ENCODE peak calls at places on chromosome 14, in ten cellular contexts. One of them, this sample, is unnamed.

GRCh38 chr14:36333106-36333505 is 12.7 kb upstream of the MBIP start:
- DNase-seq in stomach: no peak
- DNase-seq in K562: no peak
- DNase-seq in A549: no peak
- DNase-seq in suprapubic skin: no peak
- DNase-seq in transverse colon: no peak
- DNase-seq in upper lobe of left lung: no peak
- DNase-seq in ovary: no peak
- DNase-seq in HepG2: no peak
- DNase-seq in GM12878: no peak
- DNase-seq in this sample: no peak

GRCh38 chr14:92244805-92245204 is 78.2 kb upstream of the SLC24A4 start:
- DNase-seq in K562: no peak
- DNase-seq in suprapubic skin: no peak
- DNase-seq in A549: no peak
- DNase-seq in HepG2: no peak
- DNase-seq in ovary: no peak
- DNase-seq in stomach: no peak
- DNase-seq in GM12878: no peak
- DNase-seq in transverse colon: no peak
- DNase-seq in upper lobe of left lung: no peak
- DNase-seq in this sample: no peak

GRCh38 chr14:96126783-96127271 is 77.8 kb upstream of the BDKRB2 start:
- DNase-seq in stomach: no peak
- DNase-seq in transverse colon: no peak
- DNase-seq in GM12878: no peak
- DNase-seq in K562: no peak
- DNase-seq in HepG2: no peak
- DNase-seq in ovary: no peak
- DNase-seq in suprapubic skin: no peak
- DNase-seq in upper lobe of left lung: no peak
- DNase-seq in A549: no peak
- DNase-seq in this sample: no peak

GRCh38 chr14:92534863-92535654 is 21.5 kb downstream of the RIN3 start:
- DNase-seq in stomach: no peak
- DNase-seq in upper lobe of left lung: no peak
- DNase-seq in HepG2: no peak
- DNase-seq in K562: no peak
- DNase-seq in A549: no peak
- DNase-seq in suprapubic skin: no peak
- DNase-seq in transverse colon: peak
- DNase-seq in ovary: no peak
- DNase-seq in GM12878: no peak
- DNase-seq in this sample: no peak

GRCh38 chr14:57317248-57317833 is 48.6 kb downstream of the AP5M1 start:
- DNase-seq in ovary: peak
- DNase-seq in K562: peak
- DNase-seq in A549: peak
- DNase-seq in stomach: peak
- DNase-seq in upper lobe of left lung: peak
- DNase-seq in suprapubic skin: no peak
- DNase-seq in GM12878: peak
- DNase-seq in HepG2: peak
- DNase-seq in transverse colon: peak
- DNase-seq in this sample: peak

GRCh38 chr14:104262515-104263514 is 124.4 kb downstream of the KIF26A start:
- DNase-seq in A549: no peak
- DNase-seq in suprapubic skin: peak
- DNase-seq in HepG2: no peak
- DNase-seq in stomach: peak
- DNase-seq in K562: no peak
- DNase-seq in upper lobe of left lung: peak
- DNase-seq in ovary: no peak
- DNase-seq in transverse colon: peak
- DNase-seq in GM12878: no peak
- DNase-seq in this sample: no peak

GRCh38 chr14:53978194-53978593 is 21.6 kb upstream of the BMP4 start:
- DNase-seq in K562: no peak
- DNase-seq in transverse colon: no peak
- DNase-seq in stomach: no peak
- DNase-seq in ovary: no peak
- DNase-seq in upper lobe of left lung: no peak
- DNase-seq in A549: no peak
- DNase-seq in GM12878: no peak
- DNase-seq in HepG2: no peak
- DNase-seq in suprapubic skin: no peak
- DNase-seq in this sample: no peak

GRCh38 chr14:103110681-103111296 is 12.5 kb upstream of the TNFAIP2 start:
- DNase-seq in HepG2: no peak
- DNase-seq in transverse colon: peak
- DNase-seq in K562: no peak
- DNase-seq in upper lobe of left lung: no peak
- DNase-seq in stomach: peak
- DNase-seq in suprapubic skin: no peak
- DNase-seq in GM12878: no peak
- DNase-seq in A549: no peak
- DNase-seq in ovary: no peak
- DNase-seq in this sample: no peak

GRCh38 chr14:34262511-34262910 is 199.5 kb downstream of the SPTSSA start:
- DNase-seq in HepG2: no peak
- DNase-seq in K562: no peak
- DNase-seq in upper lobe of left lung: no peak
- DNase-seq in A549: no peak
- DNase-seq in stomach: no peak
- DNase-seq in GM12878: no peak
- DNase-seq in transverse colon: no peak
- DNase-seq in ovary: no peak
- DNase-seq in suprapubic skin: no peak
- DNase-seq in this sample: no peak

GRCh38 chr14:71665157-71665556 is 267.1 kb upstream of the RGS6 start:
- DNase-seq in A549: no peak
- DNase-seq in HepG2: no peak
- DNase-seq in K562: no peak
- DNase-seq in transverse colon: no peak
- DNase-seq in upper lobe of left lung: no peak
- DNase-seq in stomach: no peak
- DNase-seq in ovary: no peak
- DNase-seq in GM12878: no peak
- DNase-seq in suprapubic skin: no peak
- DNase-seq in this sample: no peak

GRCh38 chr14:72921396-72921795 is 4.9 kb upstream of the DCAF4 start:
- DNase-seq in upper lobe of left lung: no peak
- DNase-seq in transverse colon: no peak
- DNase-seq in K562: no peak
- DNase-seq in A549: no peak
- DNase-seq in suprapubic skin: no peak
- DNase-seq in GM12878: no peak
- DNase-seq in HepG2: no peak
- DNase-seq in stomach: no peak
- DNase-seq in ovary: no peak
- DNase-seq in this sample: no peak

DNA sequence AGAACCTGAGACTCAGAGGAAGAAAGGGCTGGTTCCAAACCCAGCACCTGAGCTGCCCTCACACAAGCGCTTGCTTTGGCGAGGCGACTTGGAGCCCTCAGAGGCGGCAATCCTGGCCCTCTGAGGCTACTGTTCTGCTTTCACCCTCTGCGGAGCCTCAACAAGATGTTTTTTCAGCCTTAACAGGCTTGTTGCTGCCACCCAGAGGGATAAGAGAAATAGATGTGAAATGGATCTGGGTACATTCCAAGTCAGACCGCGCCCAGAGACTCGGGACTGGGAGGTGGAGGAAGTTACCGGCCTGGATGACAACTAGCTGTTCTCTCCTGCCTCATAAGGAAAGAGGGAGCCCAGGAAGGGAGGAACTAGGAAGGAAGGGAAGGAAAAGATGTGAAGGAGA is 89.6 kb downstream of the TTC7B start:
- DNase-seq in GM12878: no peak
- DNase-seq in ovary: no peak
- DNase-seq in A549: peak
- DNase-seq in stomach: peak
- DNase-seq in K562: no peak
- DNase-seq in suprapubic skin: peak
- DNase-seq in upper lobe of left lung: peak
- DNase-seq in transverse colon: peak
- DNase-seq in HepG2: no peak
- DNase-seq in this sample: peak
- TF ChIP-seq CTCF in GM12878: no peak
- TF ChIP-seq CTCF in ovary: no peak
- TF ChIP-seq CTCF in A549: no peak
- TF ChIP-seq CTCF in stomach: no peak
- TF ChIP-seq CTCF in K562: no peak
- TF ChIP-seq CTCF in suprapubic skin: no peak
- TF ChIP-seq CTCF in upper lobe of left lung: peak
- TF ChIP-seq CTCF in transverse colon: peak
- TF ChIP-seq CTCF in HepG2: no peak
- TF ChIP-seq CTCF in this sample: peak

DNA sequence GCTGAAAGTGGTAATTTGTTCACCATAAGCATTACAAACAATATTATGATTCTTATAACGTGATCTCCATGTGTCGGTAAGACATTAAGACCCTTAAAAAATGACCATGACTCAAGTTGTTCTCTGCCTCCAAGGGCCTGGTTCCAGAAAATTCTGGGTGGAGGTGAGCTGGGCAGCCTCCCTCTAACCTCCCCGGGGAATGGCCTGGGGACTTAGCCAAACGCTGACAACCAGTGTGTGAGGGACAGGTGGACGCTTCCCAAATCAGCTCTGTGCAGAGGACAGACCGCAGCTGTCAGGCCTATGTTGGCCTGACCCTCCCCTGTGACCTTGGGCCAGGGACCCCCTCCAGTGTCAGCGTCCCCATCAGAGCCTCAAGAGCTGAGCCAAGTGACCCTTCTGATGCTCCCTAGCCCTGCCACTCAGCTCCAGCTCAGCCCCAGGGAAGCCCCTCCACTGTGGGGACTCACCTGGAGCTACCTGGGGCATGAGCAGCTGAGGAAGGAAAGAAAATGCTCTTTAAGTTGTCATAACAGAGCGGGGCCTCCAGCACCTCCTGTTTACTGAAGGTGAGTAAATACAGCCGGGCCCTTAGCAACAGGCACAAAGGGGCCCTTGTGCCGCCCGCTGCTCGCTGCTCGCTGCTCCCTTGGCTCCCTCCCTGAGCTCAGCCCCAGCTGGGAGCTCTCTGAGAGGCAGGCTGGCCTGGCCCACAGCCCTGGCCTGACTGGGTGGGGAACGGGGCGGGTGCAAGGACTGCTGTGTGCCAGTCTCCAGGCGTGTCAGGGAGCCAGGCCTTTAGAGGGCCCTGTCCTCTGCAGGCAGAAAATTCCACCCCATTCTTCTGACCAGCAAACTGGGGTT is 116.6 kb downstream of the CALM1 start:
- DNase-seq in GM12878: no peak
- DNase-seq in stomach: peak
- DNase-seq in upper lobe of left lung: peak
- DNase-seq in ovary: no peak
- DNase-seq in A549: peak
- DNase-seq in K562: no peak
- DNase-seq in transverse colon: peak
- DNase-seq in suprapubic skin: no peak
- DNase-seq in HepG2: peak
- DNase-seq in this sample: no peak
- TF ChIP-seq EP300 in GM12878: no peak
- TF ChIP-seq EP300 in stomach: no peak
- TF ChIP-seq EP300 in upper lobe of left lung: no peak
- TF ChIP-seq EP300 in ovary: no peak
- TF ChIP-seq EP300 in A549: no peak
- TF ChIP-seq EP300 in K562: no peak
- TF ChIP-seq EP300 in transverse colon: no peak
- TF ChIP-seq EP300 in suprapubic skin: no peak
- TF ChIP-seq EP300 in HepG2: peak
- TF ChIP-seq EP300 in this sample: peak

GRCh38 chr14:90058876-90059458 is 2.8 kb upstream of the KCNK13 start:
- DNase-seq in ovary: no peak
- DNase-seq in upper lobe of left lung: no peak
- DNase-seq in suprapubic skin: no peak
- DNase-seq in A549: peak
- DNase-seq in K562: no peak
- DNase-seq in HepG2: no peak
- DNase-seq in GM12878: no peak
- DNase-seq in stomach: no peak
- DNase-seq in transverse colon: no peak
- DNase-seq in this sample: no peak

GRCh38 chr14:90061849-90062794 is at the start of gene KCNK13:
- DNase-seq in upper lobe of left lung: peak
- DNase-seq in ovary: no peak
- DNase-seq in GM12878: no peak
- DNase-seq in stomach: no peak
- DNase-seq in A549: peak
- DNase-seq in suprapubic skin: peak
- DNase-seq in transverse colon: peak
- DNase-seq in HepG2: no peak
- DNase-seq in K562: no peak
- DNase-seq in this sample: no peak

GRCh38 chr14:90060965-90061848 is 587 bp upstream of the KCNK13 start:
- DNase-seq in suprapubic skin: no peak
- DNase-seq in upper lobe of left lung: peak
- DNase-seq in ovary: no peak
- DNase-seq in transverse colon: no peak
- DNase-seq in stomach: no peak
- DNase-seq in K562: peak
- DNase-seq in HepG2: no peak
- DNase-seq in A549: no peak
- DNase-seq in GM12878: no peak
- DNase-seq in this sample: no peak

GRCh38 chr14:90062852-90063539 is 1.2 kb downstream of the KCNK13 start:
- DNase-seq in transverse colon: no peak
- DNase-seq in stomach: no peak
- DNase-seq in upper lobe of left lung: no peak
- DNase-seq in suprapubic skin: no peak
- DNase-seq in HepG2: no peak
- DNase-seq in K562: no peak
- DNase-seq in A549: no peak
- DNase-seq in ovary: no peak
- DNase-seq in GM12878: no peak
- DNase-seq in this sample: no peak

GRCh38 chr14:90060312-90060964 is 1.4 kb upstream of the KCNK13 start:
- DNase-seq in K562: peak
- DNase-seq in transverse colon: peak
- DNase-seq in stomach: peak
- DNase-seq in HepG2: peak
- DNase-seq in GM12878: no peak
- DNase-seq in A549: peak
- DNase-seq in ovary: no peak
- DNase-seq in upper lobe of left lung: no peak
- DNase-seq in suprapubic skin: no peak
- DNase-seq in this sample: no peak
- TF ChIP-seq CTCF in K562: peak
- TF ChIP-seq CTCF in transverse colon: no peak
- TF ChIP-seq CTCF in stomach: no peak
- TF ChIP-seq CTCF in HepG2: peak
- TF ChIP-seq CTCF in GM12878: peak
- TF ChIP-seq CTCF in A549: peak
- TF ChIP-seq CTCF in ovary: peak
- TF ChIP-seq CTCF in upper lobe of left lung: peak
- TF ChIP-seq CTCF in suprapubic skin: no peak
- TF ChIP-seq CTCF in this sample: peak

DNA sequence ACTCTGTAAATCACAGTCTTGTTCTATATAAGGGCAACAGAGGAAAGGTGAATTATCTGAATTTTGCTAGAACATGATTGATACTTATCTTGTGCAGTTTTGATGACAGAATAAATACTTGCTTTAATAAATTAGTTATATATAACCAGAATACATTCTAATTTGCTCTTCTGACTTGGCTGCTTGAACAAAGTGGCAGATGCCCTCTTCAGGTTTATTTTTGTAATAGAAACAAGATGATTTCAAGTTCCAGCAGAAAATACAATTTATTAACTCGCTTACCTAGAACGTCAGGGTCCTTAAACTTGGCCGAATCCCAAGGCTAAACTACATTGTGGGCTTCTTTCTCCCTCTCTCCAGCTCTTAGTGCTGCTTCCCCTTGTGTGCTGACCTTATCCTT is 57.6 kb upstream of the SSTR1 start:
- DNase-seq in suprapubic skin: no peak
- DNase-seq in ovary: no peak
- DNase-seq in HepG2: no peak
- DNase-seq in stomach: no peak
- DNase-seq in K562: no peak
- DNase-seq in upper lobe of left lung: no peak
- DNase-seq in A549: no peak
- DNase-seq in GM12878: no peak
- DNase-seq in transverse colon: no peak
- DNase-seq in this sample: no peak
- TF ChIP-seq EP300 in suprapubic skin: no peak
- TF ChIP-seq EP300 in ovary: no peak
- TF ChIP-seq EP300 in HepG2: no peak
- TF ChIP-seq EP300 in stomach: no peak
- TF ChIP-seq EP300 in K562: no peak
- TF ChIP-seq EP300 in upper lobe of left lung: no peak
- TF ChIP-seq EP300 in A549: no peak
- TF ChIP-seq EP300 in GM12878: no peak
- TF ChIP-seq EP300 in transverse colon: no peak
- TF ChIP-seq EP300 in this sample: no peak

This sample was measured in tibial nerve.